ENCODE peak calls at places on chromosome 11, in five cellular contexts. One of them, this sample, is unnamed.

GRCh38 chr11:121540627-121541026 is 87.9 kb upstream of the SORL1-AS1 start:
- DNase-seq in bronchial epithelial cell: peak; percentile 96
- DNase-seq in IMR-90: no peak
- DNase-seq in memory B cell: no peak
- DNase-seq in germinal center: no peak
- DNase-seq in this sample: no peak

GRCh38 chr11:60913793-60914619 is at the start of gene TMEM109:
- DNase-seq in bronchial epithelial cell: peak; percentile 82
- DNase-seq in memory B cell: peak; percentile 81
- DNase-seq in IMR-90: peak; percentile 86
- DNase-seq in germinal center: peak; percentile 93
- DNase-seq in this sample: peak; percentile 82

GRCh38 chr11:68026391-68027105 is 3.9 kb upstream of the NDUFS8 start:
- DNase-seq in IMR-90: no peak
- DNase-seq in bronchial epithelial cell: no peak
- DNase-seq in germinal center: no peak
- DNase-seq in memory B cell: no peak
- DNase-seq in this sample: no peak

GRCh38 chr11:77510095-77510494 is 36.2 kb upstream of the PAK1 start:
- DNase-seq in IMR-90: no peak
- DNase-seq in bronchial epithelial cell: peak; percentile 97
- DNase-seq in memory B cell: no peak
- DNase-seq in germinal center: no peak
- DNase-seq in this sample: no peak

GRCh38 chr11:131511794-131512193 is 141.4 kb downstream of the NTM start:
- DNase-seq in memory B cell: no peak
- DNase-seq in germinal center: peak; percentile 42
- DNase-seq in bronchial epithelial cell: peak; percentile 29
- DNase-seq in IMR-90: no peak
- DNase-seq in this sample: no peak

GRCh38 chr11:6437993-6438392 is 2.8 kb downstream of the HPX start:
- DNase-seq in germinal center: peak; percentile 23
- DNase-seq in IMR-90: no peak
- DNase-seq in bronchial epithelial cell: no peak
- DNase-seq in memory B cell: no peak
- DNase-seq in this sample: no peak

GRCh38 chr11:57249384-57250319 is 12.6 kb upstream of the APLNR start:
- DNase-seq in memory B cell: no peak
- DNase-seq in bronchial epithelial cell: peak; percentile 73
- DNase-seq in IMR-90: peak; percentile 64
- DNase-seq in germinal center: peak; percentile 38
- DNase-seq in this sample: peak; percentile 49

GRCh38 chr11:104837969-104838639 is 60.2 kb downstream of the CASP12 start:
- DNase-seq in germinal center: no peak
- DNase-seq in IMR-90: no peak
- DNase-seq in bronchial epithelial cell: no peak
- DNase-seq in memory B cell: no peak
- DNase-seq in this sample: no peak

GRCh38 chr11:16777576-16777975 is 39.1 kb downstream of the C11orf58 start:
- DNase-seq in memory B cell: no peak
- DNase-seq in IMR-90: no peak
- DNase-seq in bronchial epithelial cell: no peak
- DNase-seq in germinal center: no peak
- DNase-seq in this sample: no peak

GRCh38 chr11:20033806-20034205 is 126.5 kb downstream of the DBX1 start:
- DNase-seq in IMR-90: no peak
- DNase-seq in memory B cell: no peak
- DNase-seq in bronchial epithelial cell: no peak
- DNase-seq in germinal center: no peak
- DNase-seq in this sample: no peak

GRCh38 chr11:43880640-43881159 is at the start of gene ALKBH3:
- DNase-seq in IMR-90: peak; percentile 95
- DNase-seq in bronchial epithelial cell: peak; percentile 70
- DNase-seq in memory B cell: peak; percentile 91
- DNase-seq in germinal center: peak; percentile 82
- DNase-seq in this sample: peak; percentile 95

GRCh38 chr11:64594159-64594939 is 3.3 kb downstream of the SLC22A12 start:
- DNase-seq in memory B cell: no peak
- DNase-seq in germinal center: no peak
- DNase-seq in IMR-90: no peak
- DNase-seq in bronchial epithelial cell: no peak
- DNase-seq in this sample: no peak

GRCh38 chr11:133952199-133953190 is 4.3 kb downstream of the IGSF9B start:
- DNase-seq in bronchial epithelial cell: no peak
- DNase-seq in IMR-90: no peak
- DNase-seq in memory B cell: no peak
- DNase-seq in germinal center: no peak
- DNase-seq in this sample: no peak

GRCh38 chr11:69703711-69704507 is at the start of gene FGF19:
- DNase-seq in IMR-90: no peak
- DNase-seq in bronchial epithelial cell: no peak
- DNase-seq in germinal center: no peak
- DNase-seq in memory B cell: no peak
- DNase-seq in this sample: no peak

GRCh38 chr11:83641511-83641910 is 355.3 kb upstream of the CCDC90B start:
- DNase-seq in memory B cell: no peak
- DNase-seq in germinal center: no peak
- DNase-seq in bronchial epithelial cell: no peak
- DNase-seq in IMR-90: peak; percentile 6
- DNase-seq in this sample: no peak

GRCh38 chr11:87239001-87239400 is 201.3 kb downstream of the TMEM135 start:
- DNase-seq in germinal center: no peak
- DNase-seq in bronchial epithelial cell: no peak
- DNase-seq in IMR-90: no peak
- DNase-seq in memory B cell: no peak
- DNase-seq in this sample: no peak

GRCh38 chr11:81303265-81303664 is 1430.4 kb downstream of the FAM181B start:
- DNase-seq in bronchial epithelial cell: no peak
- DNase-seq in germinal center: no peak
- DNase-seq in IMR-90: no peak
- DNase-seq in memory B cell: no peak
- DNase-seq in this sample: no peak

GRCh38 chr11:127627629-127628462 is 627.3 kb upstream of the KIRREL3 start:
- DNase-seq in bronchial epithelial cell: peak; percentile 7
- DNase-seq in memory B cell: no peak
- DNase-seq in germinal center: no peak
- DNase-seq in IMR-90: peak; percentile 4
- DNase-seq in this sample: no peak

GRCh38 chr11:67680701-67681472 is 6.5 kb upstream of the ALDH3B2 start:
- DNase-seq in germinal center: no peak
- DNase-seq in bronchial epithelial cell: no peak
- DNase-seq in memory B cell: no peak
- DNase-seq in IMR-90: no peak
- DNase-seq in this sample: no peak

GRCh38 chr11:67382481-67383136 is 9.2 kb upstream of the RAD9A start:
- DNase-seq in germinal center: peak; percentile 78
- DNase-seq in bronchial epithelial cell: peak; percentile 69
- DNase-seq in memory B cell: peak; percentile 91
- DNase-seq in IMR-90: peak; percentile 69
- DNase-seq in this sample: peak; percentile 63

This sample was measured in HCEC 1CT.